ENCODE peak calls at places on chromosomes 3 and 15, in four cellular contexts. One of them, this sample, is unnamed.

GRCh38 chr3:4741404-4742307 is 237.6 kb upstream of the BHLHE40 start:
- DNase-seq in anterior cingulate cortex: no peak
- DNase-seq in cardiac fibroblast: peak
- DNase-seq in activated gamma-delta T cell treated with Interleukin-2 at 50 U/mL for 16 hours: no peak
- DNase-seq in this sample: no peak

GRCh38 chr3:123076496-123077418 is 9.9 kb downstream of the PDIA5 start:
- DNase-seq in cardiac fibroblast: no peak
- DNase-seq in activated gamma-delta T cell treated with Interleukin-2 at 50 U/mL for 16 hours: no peak
- DNase-seq in anterior cingulate cortex: no peak
- DNase-seq in this sample: no peak

GRCh38 chr3:95254771-95255170 is 1191.9 kb downstream of the NSUN3 start:
- DNase-seq in cardiac fibroblast: no peak
- DNase-seq in activated gamma-delta T cell treated with Interleukin-2 at 50 U/mL for 16 hours: no peak
- DNase-seq in anterior cingulate cortex: no peak
- DNase-seq in this sample: no peak

GRCh38 chr15:73988075-73988969 is 3.8 kb downstream of the STOML1 start:
- DNase-seq in cardiac fibroblast: peak
- DNase-seq in anterior cingulate cortex: no peak
- DNase-seq in activated gamma-delta T cell treated with Interleukin-2 at 50 U/mL for 16 hours: no peak
- DNase-seq in this sample: no peak

GRCh38 chr3:182807056-182807455 is 13.8 kb downstream of the ATP11B start:
- DNase-seq in cardiac fibroblast: no peak
- DNase-seq in activated gamma-delta T cell treated with Interleukin-2 at 50 U/mL for 16 hours: no peak
- DNase-seq in anterior cingulate cortex: no peak
- DNase-seq in this sample: no peak

GRCh38 chr3:109532257-109533216 is 195.2 kb upstream of the DPPA4 start:
- DNase-seq in activated gamma-delta T cell treated with Interleukin-2 at 50 U/mL for 16 hours: peak
- DNase-seq in anterior cingulate cortex: peak
- DNase-seq in cardiac fibroblast: peak
- DNase-seq in this sample: peak

GRCh38 chr3:14867936-14868570 is 49.3 kb downstream of the FGD5 start:
- DNase-seq in activated gamma-delta T cell treated with Interleukin-2 at 50 U/mL for 16 hours: no peak
- DNase-seq in cardiac fibroblast: no peak
- DNase-seq in anterior cingulate cortex: no peak
- DNase-seq in this sample: no peak

GRCh38 chr15:69089258-69089657 is 71.2 kb upstream of the GLCE start:
- DNase-seq in cardiac fibroblast: no peak
- DNase-seq in anterior cingulate cortex: no peak
- DNase-seq in activated gamma-delta T cell treated with Interleukin-2 at 50 U/mL for 16 hours: no peak
- DNase-seq in this sample: no peak

GRCh38 chr3:152524198-152525140 is 255.7 kb downstream of the MBNL1 start:
- DNase-seq in anterior cingulate cortex: no peak
- DNase-seq in activated gamma-delta T cell treated with Interleukin-2 at 50 U/mL for 16 hours: peak
- DNase-seq in cardiac fibroblast: peak
- DNase-seq in this sample: peak

GRCh38 chr15:65196637-65197336 is 11.6 kb upstream of the CLPX start:
- DNase-seq in anterior cingulate cortex: no peak
- DNase-seq in cardiac fibroblast: no peak
- DNase-seq in activated gamma-delta T cell treated with Interleukin-2 at 50 U/mL for 16 hours: no peak
- DNase-seq in this sample: no peak

GRCh38 chr15:66720206-66721010 is 18.4 kb downstream of the SMAD6 start:
- DNase-seq in cardiac fibroblast: peak
- DNase-seq in activated gamma-delta T cell treated with Interleukin-2 at 50 U/mL for 16 hours: no peak
- DNase-seq in anterior cingulate cortex: no peak
- DNase-seq in this sample: no peak

This sample was measured in CD8-positive, alpha-beta T cell.